ENCODE peak calls at places on chromosome 12, in six cellular contexts. H is mesenchymal stem cell; A is C1 segment of cervical spinal cord; R is stimulated activated CD8-positive, alpha-beta memory T cell treated with anti-CD3 and anti-CD28 coated beads, Interleukin-7, amount 100 ng/mL, for 4 hours; Z is iPS-NIHi11; J is naive thymus-derived CD8-positive, alpha-beta T cell. K is an unnamed sample.

GRCh38 chr12:109539508-109539907 is 33.8 kb downstream of the MMAB start:
- DNase-seq in H (peak), A (no peak), R (no peak), Z (no peak), J (no peak), K (no peak)

GRCh38 chr12:94286580-94287244 is 138.3 kb downstream of the PLXNC1 start:
- DNase-seq in H (no peak), A (no peak), R (no peak), Z (no peak), J (no peak), K (no peak)

GRCh38 chr12:80044694-80045046 is 54.7 kb upstream of the OTOGL start:
- DNase-seq in H (peak), A (no peak), R (no peak), Z (no peak), J (no peak), K (no peak)

GRCh38 chr12:94290353-94290752 is 142.0 kb downstream of the PLXNC1 start:
- DNase-seq in H (peak), A (no peak), R (no peak), Z (no peak), J (no peak), K (no peak)

GRCh38 chr12:16043480-16043879 is 132.3 kb downstream of the DERA start:
- DNase-seq in H (no peak), A (no peak), R (no peak), Z (no peak), J (no peak), K (no peak)

GRCh38 chr12:116376354-116377193 is 99.1 kb upstream of the MED13L start:
- DNase-seq in H (peak), A (no peak), R (no peak), Z (no peak), J (no peak), K (no peak)

GRCh38 chr12:107554941-107555340 is 130.7 kb upstream of the PWP1 start:
- DNase-seq in H (no peak), A (no peak), R (no peak), Z (no peak), J (no peak), K (no peak)

GRCh38 chr12:111642681-111643427 is 42.9 kb downstream of the BRAP start:
- DNase-seq in H (no peak), A (no peak), R (no peak), Z (no peak), J (no peak), K (no peak)

GRCh38 chr12:115752913-115753726 is 524.4 kb downstream of the MED13L start:
- DNase-seq in H (peak), A (no peak), R (no peak), Z (peak), J (peak), K (peak)

GRCh38 chr12:124520258-124520657 is 47.2 kb downstream of the NCOR2 start:
- DNase-seq in H (peak), A (no peak), R (no peak), Z (no peak), J (no peak), K (no peak)

GRCh38 chr12:67803450-67804034 is 155.0 kb downstream of the DYRK2 start:
- DNase-seq in H (no peak), A (no peak), R (no peak), Z (no peak), J (no peak), K (no peak)

GRCh38 chr12:12985817-12986408 is 14.2 kb downstream of the HEBP1 start:
- DNase-seq in H (peak), A (no peak), R (no peak), Z (peak), J (no peak), K (peak)

GRCh38 chr12:52860102-52860838 is 11.5 kb upstream of the KRT78 start:
- DNase-seq in H (peak), A (no peak), R (no peak), Z (peak), J (no peak), K (no peak)

GRCh38 chr12:120783197-120783596 is 57.6 kb downstream of the ACADS start:
- DNase-seq in H (peak), A (no peak), R (no peak), Z (no peak), J (no peak), K (peak)

GRCh38 chr12:109130755-109131521 is 14.6 kb downstream of the ACACB start:
- DNase-seq in H (no peak), A (peak), R (no peak), Z (peak), J (no peak), K (peak)

GRCh38 chr12:14403711-14404164 is 38.3 kb downstream of the ATF7IP start:
- DNase-seq in H (peak), A (no peak), R (no peak), Z (peak), J (peak), K (peak)

GRCh38 chr12:98058838-98059237 is 456.6 kb upstream of the TMPO start:
- DNase-seq in H (no peak), A (no peak), R (no peak), Z (no peak), J (no peak), K (no peak)

GRCh38 chr12:20063116-20063515 is 305.2 kb upstream of the PDE3A start:
- DNase-seq in H (no peak), A (no peak), R (no peak), Z (no peak), J (no peak), K (no peak)

GRCh38 chr12:72453550-72453949 is 181.4 kb downstream of the TRHDE start:
- DNase-seq in H (no peak), A (no peak), R (no peak), Z (no peak), J (no peak), K (no peak)

K was measured in SW480.